ENCODE peak calls at places on chromosomes 7 and 10, in five cellular contexts. S, D, Q, L and V are unnamed samples.

GRCh38 chr10:96570983-96571964 is 15.5 kb downstream of the TM9SF3 start:
- DNase-seq in L (no peak), Q (no peak), D (no peak), S (no peak), V (no peak)

GRCh38 chr7:36875794-36876193 is 151.5 kb upstream of the AOAH start:
- DNase-seq in Q (no peak), L (no peak), D (no peak), S (no peak), V (no peak)

GRCh38 chr10:784759-785538 is 95.5 kb upstream of the DIP2C start:
- DNase-seq in L (no peak), Q (peak), D (no peak), S (no peak), V (peak)

GRCh38 chr7:149865437-149865836 is 8.3 kb upstream of the ATP6V0E2 start:
- DNase-seq in L (no peak), Q (no peak), S (no peak), D (no peak), V (no peak)

GRCh38 chr7:130037703-130038102 is 13.5 kb downstream of the ZC3HC1 start:
- DNase-seq in S (no peak), L (no peak), Q (no peak), D (no peak), V (no peak)

GRCh38 chr7:134446446-134446845 is 12.5 kb downstream of the AKR1B1 start:
- DNase-seq in L (no peak), S (no peak), Q (no peak), D (no peak), V (no peak)

GRCh38 chr7:74372060-74372408 is 81.7 kb upstream of the GTF2IRD1 start:
- DNase-seq in S (no peak), Q (no peak), L (no peak), D (no peak), V (no peak)

GRCh38 chr10:104581884-104582603 is 59.0 kb upstream of the SORCS3 start:
- DNase-seq in D (no peak), L (no peak), Q (no peak), S (no peak), V (no peak)

GRCh38 chr7:156005202-156005821 is 193.0 kb upstream of the SHH start:
- DNase-seq in D (no peak), S (no peak), L (no peak), Q (no peak), V (no peak)

GRCh38 chr10:32332299-32332750 is 14.6 kb downstream of the EPC1 start:
- DNase-seq in D (peak), L (peak), S (no peak), Q (no peak), V (no peak)

GRCh38 chr7:94314526-94314925 is 80.2 kb upstream of the COL1A2 start:
- DNase-seq in L (no peak), S (no peak), Q (no peak), D (no peak), V (no peak)

GRCh38 chr10:99619090-99619800 is 994 bp downstream of the SLC25A28 start:
- DNase-seq in Q (no peak), S (no peak), D (peak), L (peak), V (no peak)

GRCh38 chr10:72794260-72794659 is 99.3 kb upstream of the OIT3 start:
- DNase-seq in L (no peak), D (peak), Q (no peak), S (no peak), V (no peak)

GRCh38 chr7:3880221-3880935 is 579.3 kb downstream of the SDK1 start:
- DNase-seq in S (no peak), Q (peak), L (no peak), D (no peak), V (no peak)

DNA sequence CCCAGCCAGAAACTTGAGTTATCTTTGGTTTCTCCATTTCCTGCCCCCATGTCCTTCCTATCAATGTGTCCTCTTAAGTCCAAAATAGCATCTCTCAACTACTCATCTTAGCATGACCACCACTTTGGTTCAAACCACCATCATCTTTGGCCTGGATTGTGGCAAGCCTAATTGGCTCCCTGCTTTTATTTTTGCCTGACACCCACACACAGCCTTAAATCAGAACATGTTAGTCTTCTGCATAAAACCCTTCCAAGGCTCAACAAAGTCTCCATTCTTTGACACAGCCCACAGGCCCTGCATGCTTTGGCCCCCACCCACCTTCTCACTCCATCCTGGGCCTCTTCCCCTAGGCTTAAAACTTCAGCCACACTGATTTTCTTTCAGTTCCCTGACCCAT is 2.0 kb upstream of the TSPAN14 start:
- DNase-seq in Q (no peak), L (no peak), S (no peak), D (no peak), V (no peak)
- TF ChIP-seq YY1 in Q (no peak), L (no peak), S (no peak), D (no peak), V (no peak)

GRCh38 chr10:69899727-69900595 is 98.3 kb downstream of the COL13A1 start:
- DNase-seq in L (no peak), D (no peak), S (peak), Q (no peak), V (no peak)

GRCh38 chr10:69902835-69903535 is 101.3 kb downstream of the COL13A1 start:
- DNase-seq in D (no peak), L (no peak), Q (no peak), S (no peak), V (no peak)

GRCh38 chr10:69901022-69901421 is 99.3 kb downstream of the COL13A1 start:
- DNase-seq in L (no peak), D (no peak), Q (no peak), S (no peak), V (no peak)

GRCh38 chr10:69904533-69904932 is 102.8 kb downstream of the COL13A1 start:
- DNase-seq in Q (no peak), S (no peak), L (no peak), D (no peak), V (no peak)

DNA sequence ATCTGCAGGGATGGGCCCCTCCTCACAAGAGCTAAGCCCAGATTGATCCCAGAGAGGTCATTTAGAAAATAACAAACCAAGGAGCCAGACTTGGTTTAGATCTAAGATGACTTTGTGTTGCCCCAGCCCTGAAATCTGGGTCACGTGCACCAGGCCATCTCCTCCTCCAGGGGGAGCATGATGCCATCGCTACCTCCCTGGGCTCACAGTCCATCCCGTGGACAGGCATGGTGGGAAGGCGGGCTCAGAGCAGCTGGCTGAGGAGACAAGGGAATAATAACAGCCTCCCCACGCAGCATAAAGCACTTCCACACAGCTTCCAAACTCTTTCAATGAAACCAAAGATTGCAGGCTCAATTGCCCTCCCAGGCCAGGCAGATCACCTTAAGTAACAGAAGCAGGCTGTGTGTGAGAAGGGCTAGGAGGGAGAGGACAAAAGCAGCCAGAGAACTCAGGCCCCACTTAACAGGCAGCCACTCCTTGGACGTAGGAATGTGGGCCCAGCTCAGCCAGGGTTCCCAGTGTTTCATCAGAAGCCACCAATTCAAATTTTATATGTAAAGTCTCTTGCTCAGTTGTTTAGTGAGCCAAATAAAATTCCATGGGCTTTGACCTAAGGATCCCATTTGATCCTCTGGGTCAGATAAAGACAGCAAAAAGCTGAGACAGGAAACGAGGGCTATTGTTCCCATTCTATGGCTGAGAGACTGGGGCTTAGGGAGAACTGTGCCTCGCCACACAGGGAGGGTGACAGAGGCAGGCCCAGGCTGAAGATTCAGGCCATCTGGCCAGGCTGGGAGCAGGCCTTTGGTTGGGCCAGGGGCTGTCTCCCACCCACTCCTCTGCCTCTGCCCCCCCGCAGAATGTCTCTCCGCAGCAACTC is 100.2 kb downstream of the COL13A1 start:
- DNase-seq in Q (peak), L (no peak), D (peak), S (peak), V (peak)
- TF ChIP-seq YY1 in Q (no peak), L (no peak), D (no peak), S (no peak), V (no peak)

GRCh38 chr10:80264081-80265056 is 25.1 kb downstream of the MAT1A start:
- DNase-seq in S (no peak), Q (no peak), D (no peak), L (no peak), V (no peak)

GRCh38 chr10:80261316-80262030 is 28.0 kb downstream of the MAT1A start:
- DNase-seq in Q (no peak), S (no peak), L (no peak), D (no peak), V (no peak)

GRCh38 chr10:80265740-80266512 is 23.5 kb downstream of the MAT1A start:
- DNase-seq in L (no peak), S (no peak), D (no peak), Q (no peak), V (no peak)

GRCh38 chr10:80259405-80259871 is 30.0 kb downstream of the MAT1A start:
- DNase-seq in Q (no peak), D (no peak), S (no peak), L (no peak), V (no peak)

DNA sequence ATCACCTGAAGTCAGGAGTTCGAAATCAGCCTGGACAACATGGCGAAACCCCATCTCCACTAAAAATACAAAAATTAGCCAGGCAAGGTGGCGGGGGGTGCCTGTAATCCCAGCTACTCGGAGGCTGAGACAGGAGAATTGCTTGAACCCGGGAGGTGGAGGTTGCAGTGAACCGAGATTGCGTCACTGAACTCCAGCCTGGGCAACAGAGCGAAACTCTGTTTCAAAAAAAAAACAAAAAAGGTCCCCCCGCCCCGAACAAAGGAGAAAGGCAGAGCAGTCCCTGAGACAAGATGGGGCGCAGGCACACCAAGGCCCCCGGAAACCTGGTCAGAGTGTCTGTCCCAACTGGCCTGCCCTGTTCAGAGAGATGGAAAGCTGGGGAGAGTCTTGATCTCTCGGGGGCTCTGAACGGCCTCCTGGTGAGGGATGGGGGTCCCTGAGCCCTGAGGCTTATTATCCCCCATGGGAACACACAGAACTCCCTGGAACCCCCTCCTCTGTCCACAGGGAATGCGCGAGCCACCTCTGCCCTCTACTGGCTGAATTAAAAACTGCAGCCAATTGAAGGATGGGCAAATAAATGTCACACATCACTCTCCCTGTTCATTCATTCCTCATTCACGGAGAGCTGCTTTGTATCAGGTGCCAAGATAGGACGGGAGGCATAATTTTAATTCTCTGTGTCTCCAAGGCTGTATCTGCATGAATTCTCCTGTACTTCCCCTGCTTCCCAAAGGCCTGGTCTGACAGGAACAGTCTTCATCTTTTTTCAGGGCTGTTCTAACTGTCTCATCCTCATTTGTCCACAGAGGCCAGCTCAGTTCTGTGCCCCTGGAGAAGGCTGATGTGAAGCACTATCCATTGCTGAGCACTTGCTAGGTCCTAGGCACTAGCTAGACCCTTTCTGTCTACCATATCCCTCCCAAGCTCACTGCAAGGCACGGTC is 28.9 kb downstream of the MAT1A start:
- DNase-seq in Q (peak), S (no peak), D (peak), L (no peak), V (no peak)
- TF ChIP-seq YY1 in Q (no peak), S (no peak), D (no peak), L (no peak), V (no peak)

GRCh38 chr7:1298938-1299885 is 66.5 kb downstream of the UNCX start:
- DNase-seq in S (no peak), Q (peak), L (no peak), D (no peak), V (no peak)

GRCh38 chr7:1295776-1296726 is 63.4 kb downstream of the UNCX start:
- DNase-seq in S (no peak), D (no peak), Q (peak), L (no peak), V (no peak)

GRCh38 chr7:1298051-1298937 is 65.6 kb downstream of the UNCX start:
- DNase-seq in L (no peak), Q (peak), D (no peak), S (no peak), V (no peak)

GRCh38 chr7:1296727-1297475 is 64.2 kb downstream of the UNCX start:
- DNase-seq in D (no peak), Q (peak), S (no peak), L (no peak), V (no peak)

DNA sequence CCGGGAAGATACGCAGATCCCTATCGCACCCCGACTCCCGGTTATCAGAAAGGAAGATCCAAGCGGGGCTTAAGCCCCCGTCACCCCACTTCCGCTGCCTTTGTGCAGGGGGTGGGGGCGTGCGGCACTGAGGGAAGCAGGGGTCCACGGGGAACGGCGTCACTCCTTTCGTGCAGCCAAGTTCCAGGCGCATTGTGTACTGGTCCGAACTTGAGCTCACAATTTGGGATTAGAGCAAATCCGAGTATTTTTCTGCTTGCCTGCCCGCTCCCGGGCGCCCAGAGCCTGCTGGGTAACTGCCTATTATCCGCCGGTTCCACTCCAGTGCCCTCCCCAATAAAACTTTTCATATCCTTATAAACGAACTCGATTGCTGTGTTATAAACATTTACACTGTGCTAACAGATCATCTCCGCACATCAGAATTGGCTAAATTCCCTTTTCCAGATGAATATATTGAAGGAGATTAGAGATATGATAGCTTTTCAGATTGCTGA is 64.9 kb downstream of the UNCX start:
- DNase-seq in S (no peak), D (no peak), L (no peak), Q (peak), V (no peak)
- TF ChIP-seq YY1 in S (no peak), D (no peak), L (no peak), Q (no peak), V (no peak)

DNA sequence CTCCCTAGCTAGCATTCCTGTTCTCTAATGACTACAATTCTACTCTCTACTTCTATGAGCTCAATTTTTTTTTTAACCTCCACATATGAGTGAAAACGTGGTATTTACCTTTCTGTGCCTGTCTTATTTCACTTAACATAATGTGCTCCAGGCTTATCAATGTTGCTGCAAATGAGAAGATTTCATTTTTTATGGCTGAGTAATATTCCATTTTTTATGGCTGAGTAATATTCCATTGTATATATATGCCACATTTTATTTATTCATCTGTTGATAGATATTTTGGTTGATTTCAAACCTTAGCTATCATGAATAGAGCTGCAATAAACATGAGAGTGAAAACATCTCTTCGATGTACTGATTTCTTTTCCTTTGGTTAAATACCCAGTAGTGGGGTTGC is 159.6 kb upstream of the TPK1 start:
- DNase-seq in D (no peak), Q (no peak), L (no peak), S (no peak), V (no peak)
- TF ChIP-seq YY1 in D (no peak), Q (no peak), L (no peak), S (no peak), V (no peak)

GRCh38 chr7:7416031-7416968 is 119.4 kb downstream of the COL28A1 start:
- DNase-seq in Q (no peak), L (no peak), D (no peak), S (no peak), V (no peak)
- TF ChIP-seq YY1 in Q (no peak), L (no peak), D (no peak), S (no peak), V (no peak)

DNA sequence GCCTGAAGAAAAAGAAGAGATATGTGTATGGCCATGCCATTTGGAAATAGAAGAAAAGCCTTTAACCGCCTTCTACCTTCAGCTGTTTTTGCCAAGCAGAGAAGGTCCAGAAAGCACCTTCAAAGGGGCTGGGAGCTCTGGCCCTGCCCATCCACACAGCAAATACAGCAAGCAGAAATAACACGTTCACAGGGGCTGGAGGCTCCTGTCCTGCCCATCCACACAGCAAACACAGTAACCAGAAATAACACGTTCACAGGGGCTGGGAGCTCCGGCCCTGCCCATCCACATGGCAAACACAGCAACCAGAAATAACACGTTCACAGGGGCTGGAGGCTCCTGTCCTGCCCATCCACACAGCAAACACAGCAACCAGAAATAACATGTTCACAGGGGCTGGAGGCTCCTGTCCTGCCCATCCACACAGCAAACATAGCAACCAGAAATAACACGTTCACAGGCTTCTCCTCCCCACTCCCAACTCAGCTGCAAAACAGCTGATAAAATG is 558.1 kb downstream of the PTPRN2 start:
- DNase-seq in L (no peak), Q (no peak), S (no peak), D (no peak), V (no peak)
- TF ChIP-seq YY1 in L (no peak), Q (no peak), S (no peak), D (no peak), V (no peak)